ENCODE peak calls at places on chromosomes 2 and 18, in five cellular contexts. P is GM12878, A is upper lobe of left lung, W is HepG2, R is K562. H is an unnamed sample.

GRCh38 chr2:181354626-181355025 is 102.6 kb upstream of the ITGA4 start:
- ATAC-seq in W (no peak), P (peak), R (no peak), A (no peak), H (no peak)

GRCh38 chr2:119434664-119435063 is 3.0 kb downstream of the TMEM37 start:
- ATAC-seq in R (no peak), W (peak), A (no peak), P (no peak), H (no peak)

GRCh38 chr2:30766666-30767065 is 40.6 kb downstream of the CAPN13 start:
- ATAC-seq in R (no peak), A (no peak), W (no peak), P (no peak), H (no peak)

GRCh38 chr2:53202063-53202462 is 565.5 kb upstream of the CHAC2 start:
- ATAC-seq in W (peak), R (no peak), P (no peak), A (peak), H (no peak)

GRCh38 chr2:59590802-59591201 is 962.7 kb downstream of the BCL11A start:
- ATAC-seq in R (no peak), P (no peak), W (no peak), A (peak), H (no peak)

GRCh38 chr2:172038604-172039003 is 38.9 kb downstream of the METAP1D start:
- ATAC-seq in W (no peak), R (peak), P (no peak), A (no peak), H (no peak)

GRCh38 chr2:121104721-121105141 is 180.3 kb downstream of the TFCP2L1 start:
- ATAC-seq in A (no peak), P (no peak), R (peak), W (peak), H (no peak)

GRCh38 chr2:240333985-240334384 is 101.5 kb upstream of the GPC1 start:
- ATAC-seq in R (no peak), W (no peak), A (no peak), P (no peak), H (no peak)

GRCh38 chr2:31013311-31013710 is 124.9 kb downstream of the GALNT14 start:
- ATAC-seq in P (no peak), A (no peak), W (no peak), R (no peak), H (no peak)

GRCh38 chr18:49647496-49648168 is 85.8 kb downstream of the LIPG start:
- ATAC-seq in A (no peak), R (no peak), W (no peak), P (no peak), H (no peak)

GRCh38 chr2:18149660-18150246 is 271.3 kb downstream of the KCNS3 start:
- ATAC-seq in R (no peak), W (peak), P (peak), A (no peak), H (peak)

GRCh38 chr2:164504253-164504652 is 117.0 kb downstream of the GRB14 start:
- ATAC-seq in A (no peak), R (no peak), W (peak), P (peak), H (no peak)

GRCh38 chr2:164620873-164621760 is at the start of gene GRB14:
- ATAC-seq in R (no peak), P (no peak), A (peak), W (peak), H (peak)

GRCh38 chr18:25503567-25504081 is 151.7 kb upstream of the ZNF521 start:
- ATAC-seq in A (peak), W (peak), P (no peak), R (peak), H (peak)

GRCh38 chr2:212539145-212539880 is 711 bp upstream of the ERBB4 start:
- ATAC-seq in P (no peak), A (peak), W (no peak), R (peak), H (peak)

GRCh38 chr2:111624401-111625156 is 259.4 kb downstream of the ANAPC1 start:
- ATAC-seq in R (no peak), A (peak), W (no peak), P (no peak), H (peak)

GRCh38 chr2:58644992-58645391 is 403.9 kb upstream of the FANCL start:
- ATAC-seq in P (no peak), A (no peak), R (peak), W (no peak), H (no peak)

GRCh38 chr2:121902171-121902591 is 146.7 kb downstream of the TSN start:
- ATAC-seq in R (peak), A (peak), P (no peak), W (peak), H (no peak)

GRCh38 chr2:98348066-98348561 is 1.9 kb downstream of the CNGA3 start:
- ATAC-seq in A (no peak), R (no peak), W (peak), P (peak), H (no peak)

GRCh38 chr2:33598472-33599174 is 476 bp downstream of the FAM98A start:
- ATAC-seq in W (peak), A (peak), R (peak), P (peak), H (peak)

GRCh38 chr2:42009657-42010580 is 37.9 kb upstream of the PKDCC start:
- ATAC-seq in A (no peak), P (peak), R (no peak), W (no peak), H (no peak)

GRCh38 chr2:39266139-39266805 is 22.5 kb upstream of the CDKL4 start:
- ATAC-seq in W (no peak), A (no peak), P (peak), R (no peak), H (no peak)

GRCh38 chr18:3148930-3149535 is 70.7 kb downstream of the MYOM1 start:
- ATAC-seq in W (peak), R (peak), P (no peak), A (no peak), H (no peak)

GRCh38 chr2:85001595-85001994 is 30.6 kb downstream of the KCMF1 start:
- ATAC-seq in P (no peak), W (no peak), A (no peak), R (no peak), H (no peak)

GRCh38 chr2:144529841-144530240 is 9.9 kb upstream of the ZEB2 start:
- ATAC-seq in R (peak), P (no peak), W (no peak), A (peak), H (no peak)

GRCh38 chr2:152051373-152051893 is 47.4 kb downstream of the CACNB4 start:
- ATAC-seq in W (no peak), A (no peak), R (no peak), P (peak), H (no peak)

GRCh38 chr2:161414385-161415040 is 1.6 kb upstream of the TBR1 start:
- ATAC-seq in W (peak), A (peak), R (peak), P (peak), H (peak)

GRCh38 chr2:44674473-44675299 is 266.8 kb upstream of the SIX3 start:
- ATAC-seq in R (no peak), W (no peak), P (peak), A (no peak), H (no peak)

GRCh38 chr2:186422226-186422625 is 63.8 kb upstream of the ZC3H15 start:
- ATAC-seq in A (peak), R (no peak), W (no peak), P (no peak), H (peak)

GRCh38 chr2:145012214-145012670 is 492.3 kb upstream of the ZEB2 start:
- ATAC-seq in A (no peak), W (no peak), P (no peak), R (no peak), H (no peak)

GRCh38 chr2:59920961-59921360 is 632.5 kb downstream of the BCL11A start:
- ATAC-seq in W (no peak), R (no peak), A (no peak), P (no peak), H (no peak)

GRCh38 chr2:235206980-235207579 is 255.3 kb downstream of the SH3BP4 start:
- ATAC-seq in R (no peak), W (no peak), P (peak), A (no peak), H (no peak)

GRCh38 chr2:121124330-121124729 is 160.7 kb downstream of the TFCP2L1 start:
- ATAC-seq in W (no peak), P (no peak), R (no peak), A (no peak), H (no peak)

GRCh38 chr2:27390822-27391679 is 10.5 kb upstream of the ZNF513 start:
- ATAC-seq in A (no peak), W (no peak), R (no peak), P (no peak), H (no peak)

GRCh38 chr18:51668101-51668500 is 470.6 kb upstream of the MEX3C start:
- ATAC-seq in P (peak), A (peak), W (peak), R (peak), H (no peak)

GRCh38 chr2:24454258-24454657 is 36.8 kb upstream of the NCOA1 start:
- ATAC-seq in R (no peak), A (no peak), P (no peak), W (no peak), H (no peak)
- H3K27ac ChIP-seq in R (no peak), A (no peak), P (no peak), W (no peak), H (peak)

DNA sequence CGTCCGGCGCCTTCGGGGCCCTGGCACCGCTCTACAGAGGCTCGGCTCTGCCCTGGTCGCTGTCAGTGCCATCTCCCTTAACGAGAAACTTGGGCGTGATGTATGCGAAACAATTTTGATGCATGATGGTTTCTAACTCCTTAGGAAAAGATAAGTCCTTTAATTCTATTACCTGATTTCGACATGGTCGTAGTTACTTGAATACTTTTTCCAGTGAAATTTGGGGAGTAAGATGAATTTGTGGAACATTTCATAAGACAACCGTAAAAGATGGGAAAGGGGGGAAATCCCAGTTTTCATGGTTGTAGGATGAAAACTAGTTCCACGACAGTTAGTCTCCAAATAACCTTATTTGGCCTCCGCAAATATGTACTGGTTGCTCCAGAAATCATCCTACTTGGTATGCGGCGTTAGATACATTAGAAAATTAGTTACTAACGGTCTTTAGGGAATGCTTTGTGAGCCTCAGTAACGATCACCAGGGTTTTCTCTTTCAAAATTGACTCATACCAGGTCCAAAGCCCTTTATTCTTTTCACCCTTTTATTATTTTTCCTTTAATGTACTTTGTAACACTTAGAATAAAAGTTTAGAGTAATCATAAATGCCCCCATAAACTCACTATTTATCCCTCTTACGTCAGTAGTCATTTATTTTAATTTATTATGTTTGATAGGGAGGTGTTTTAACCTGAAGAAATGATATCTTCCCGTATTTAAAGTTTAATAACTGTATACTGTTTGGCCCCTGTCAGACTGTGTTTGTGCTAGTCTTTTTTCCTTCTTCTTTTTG is 877 bp downstream of the TWSG1 start:
- ATAC-seq in A (no peak), W (no peak), P (no peak), R (no peak), H (no peak)
- TF ChIP-seq EP300 in A (no peak), W (no peak), P (no peak), R (no peak), H (no peak)

GRCh38 chr2:105455488-105455991 is 56.7 kb upstream of the FHL2 start:
- ATAC-seq in P (no peak), W (peak), A (peak), R (peak), H (peak)
- TF ChIP-seq POLR2AphosphoS5 in P (no peak), W (no peak), A (no peak), R (no peak), H (no peak)

DNA sequence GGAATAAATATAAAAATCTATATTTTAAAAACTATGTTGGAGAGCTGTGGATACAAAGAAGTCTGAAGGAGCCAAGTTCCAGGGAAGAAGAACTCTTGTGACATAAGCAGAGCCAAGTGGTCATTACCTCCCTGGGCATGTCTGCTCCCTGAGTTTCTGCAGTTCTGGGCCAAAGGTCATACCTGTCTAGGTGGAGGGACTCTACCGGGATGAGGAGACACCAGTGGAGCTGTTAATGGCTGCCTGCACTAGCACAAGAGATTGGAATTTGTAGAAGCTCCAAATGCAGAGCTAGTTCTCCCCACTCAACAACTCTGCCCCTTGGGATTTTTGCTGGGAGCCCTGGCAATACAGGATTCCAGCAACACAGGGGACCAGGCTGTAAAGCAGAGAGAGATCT is 89.8 kb downstream of the ARHGAP28 start:
- ATAC-seq in A (no peak), P (no peak), W (no peak), R (no peak), H (no peak)
- H3K27ac ChIP-seq in A (no peak), P (no peak), W (no peak), R (no peak), H (no peak)